ENCODE peak calls at places on chromosomes 16 and 17, in four cellular contexts. X is HCT116, W is K562, E is HepG2. F is an unnamed sample.

GRCh38 chr17:45269912-45270311 is 8.0 kb upstream of the SPATA32 start:
- DNase-seq in X (no peak), E (no peak), W (no peak), F (no peak)

GRCh38 chr16:66668777-66669444 is 27.6 kb downstream of the CMTM4 start:
- DNase-seq in E (no peak), W (no peak), X (no peak), F (no peak)

GRCh38 chr16:50665128-50665878 is 15.8 kb downstream of the SNX20 start:
- DNase-seq in W (peak; percentile 80), X (peak; percentile 41), E (peak; percentile 59), F (peak; percentile 84)

GRCh38 chr17:49610883-49611584 is 35.4 kb downstream of the NXPH3 start:
- DNase-seq in W (no peak), X (no peak), E (peak; percentile 71), F (no peak)

GRCh38 chr17:8685396-8685795 is 54.9 kb upstream of the MYH10 start:
- DNase-seq in X (no peak), E (no peak), W (no peak), F (no peak)

GRCh38 chr16:25371342-25371741 is 113.7 kb upstream of the ZKSCAN2 start:
- DNase-seq in W (no peak), E (no peak), X (no peak), F (no peak)

GRCh38 chr17:58277107-58277506 is 3.6 kb downstream of the MPO start:
- DNase-seq in W (peak; percentile 63), E (no peak), X (peak; percentile 18), F (no peak)

GRCh38 chr16:2595376-2596200 is 57.8 kb downstream of the PDPK1 start:
- DNase-seq in W (no peak), E (no peak), X (no peak), F (no peak)

GRCh38 chr16:65807858-65808257 is 558.6 kb upstream of the CDH5 start:
- DNase-seq in E (no peak), X (no peak), W (no peak), F (no peak)

GRCh38 chr16:69119536-69119935 is 12.9 kb downstream of the CHTF8 start:
- DNase-seq in X (no peak), W (no peak), E (no peak), F (no peak)

GRCh38 chr17:2416010-2416734 is 15.3 kb upstream of the MNT start:
- DNase-seq in X (no peak), W (peak; percentile 74), E (peak; percentile 61), F (peak; percentile 88)

GRCh38 chr16:1146409-1146808 is 6.5 kb upstream of the CACNA1H start:
- DNase-seq in X (no peak), W (peak; percentile 68), E (no peak), F (no peak)

GRCh38 chr17:8185580-8186445 is 4.2 kb downstream of the BORCS6 start:
- DNase-seq in W (peak; percentile 33), X (no peak), E (peak; percentile 65), F (peak; percentile 81)

GRCh38 chr17:64540118-64540776 is 33.5 kb downstream of the CEP95 start:
- DNase-seq in E (peak; percentile 12), X (no peak), W (no peak), F (no peak)

GRCh38 chr16:80174416-80174815 is 366.4 kb upstream of the DYNLRB2 start:
- DNase-seq in E (peak; percentile 41), X (no peak), W (no peak), F (no peak)

GRCh38 chr16:85132456-85133289 is 20.4 kb upstream of the CIBAR2 start:
- DNase-seq in X (no peak), W (no peak), E (no peak), F (no peak)
- TF ChIP-seq ELF1 in X (no peak), W (no peak), E (no peak), F (no peak)

GRCh38 chr17:73643012-73643845 is 1.0 kb downstream of the SDK2 start:
- DNase-seq in X (no peak), W (no peak), E (no peak), F (peak; percentile 85)
- TF ChIP-seq ELF1 in X (no peak), W (no peak), E (no peak), F (no peak)

DNA sequence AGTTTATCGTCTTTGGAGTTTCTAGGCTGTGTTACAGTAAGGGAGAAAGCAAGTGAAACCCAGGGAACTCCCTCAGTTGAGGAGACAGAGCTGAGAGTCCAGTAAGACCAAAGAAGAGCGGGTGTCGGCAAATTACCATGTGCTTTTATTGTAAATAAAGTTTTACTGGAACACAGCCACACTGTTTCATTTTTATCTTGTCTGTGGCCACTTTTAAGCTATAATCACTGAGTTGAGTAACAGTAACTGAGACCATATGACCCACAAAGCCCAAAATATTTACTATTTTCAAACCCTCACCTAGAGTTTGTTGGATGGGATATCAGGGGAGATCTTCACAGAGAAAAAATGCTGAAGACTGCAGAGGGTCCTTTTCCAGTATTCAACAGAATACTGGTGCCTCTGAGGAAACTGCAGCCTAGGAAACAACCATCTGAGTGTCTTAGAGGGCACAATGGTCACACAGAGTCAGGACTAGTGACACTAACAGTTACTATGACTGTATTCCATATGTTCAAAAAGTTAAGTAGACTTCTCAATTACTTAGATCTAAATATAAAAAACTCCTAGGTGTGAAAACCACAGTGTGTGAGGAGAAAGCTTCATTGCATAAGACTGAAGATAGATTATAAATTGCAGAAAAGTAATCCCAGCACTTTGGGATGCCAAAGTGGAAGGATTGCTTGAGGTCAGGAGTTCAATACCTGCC is 351.1 kb upstream of the TBX2 start:
- DNase-seq in E (no peak), X (no peak), W (no peak), F (no peak)
- TF ChIP-seq ELF1 in E (no peak), X (no peak), W (no peak), F (no peak)

DNA sequence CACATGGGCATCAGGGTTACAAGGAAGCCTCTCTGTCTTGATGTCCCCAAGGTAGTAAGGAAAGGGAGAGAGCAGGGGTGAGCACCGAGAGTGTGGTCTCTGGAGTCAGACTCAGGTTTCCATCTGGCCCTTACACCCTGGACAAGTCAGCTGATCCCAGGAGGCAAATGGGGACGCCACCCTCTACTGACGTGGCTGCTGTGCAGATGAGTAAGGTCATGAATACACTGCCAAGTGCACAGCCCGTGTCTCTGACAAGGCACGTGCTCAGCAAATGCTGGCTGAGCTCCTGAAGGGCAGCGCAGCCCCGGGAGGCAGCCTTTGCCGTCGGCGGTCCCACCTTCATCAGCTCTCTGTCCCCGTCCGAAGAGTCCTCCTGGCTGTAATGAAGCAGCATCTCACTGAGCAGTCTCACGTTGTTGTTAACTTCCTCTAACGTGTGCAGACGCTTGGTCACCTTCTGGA is 19.4 kb downstream of the GGA3 start:
- DNase-seq in E (no peak), W (no peak), X (no peak), F (no peak)
- TF ChIP-seq ELF1 in E (no peak), W (no peak), X (no peak), F (no peak)

DNA sequence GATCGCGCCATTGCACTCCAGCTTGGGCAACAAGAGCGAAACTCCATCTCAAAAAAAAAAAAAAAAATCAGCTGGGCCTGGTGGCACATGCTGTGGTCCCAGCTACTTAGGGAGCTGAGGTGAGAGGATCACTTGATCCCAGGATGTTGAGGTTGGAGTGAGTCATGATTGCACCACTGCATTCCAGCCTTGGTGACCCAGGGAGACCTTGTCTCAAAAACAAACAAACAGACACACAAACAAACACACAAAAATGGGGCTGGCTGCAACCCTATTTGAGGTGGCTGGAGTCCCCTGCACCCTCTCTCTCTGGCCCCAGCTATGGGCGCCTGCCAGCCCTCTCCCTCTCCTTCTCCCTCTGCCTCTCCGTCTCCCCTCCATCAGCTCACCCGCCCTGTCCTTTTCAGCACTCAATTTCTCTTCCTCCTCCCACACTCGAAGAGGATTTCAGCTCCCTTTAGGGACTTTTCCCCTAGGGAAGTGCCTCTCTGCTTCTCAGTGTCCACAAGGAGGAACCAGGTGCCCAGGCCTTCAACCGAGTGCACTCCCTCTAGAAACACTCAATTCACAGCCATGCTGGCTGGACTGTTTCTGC is 17.5 kb upstream of the TFAP4 start:
- DNase-seq in W (no peak), E (peak; percentile 88), X (peak; percentile 88), F (peak; percentile 1)
- TF ChIP-seq ELF1 in W (no peak), E (no peak), X (no peak), F (no peak)

DNA sequence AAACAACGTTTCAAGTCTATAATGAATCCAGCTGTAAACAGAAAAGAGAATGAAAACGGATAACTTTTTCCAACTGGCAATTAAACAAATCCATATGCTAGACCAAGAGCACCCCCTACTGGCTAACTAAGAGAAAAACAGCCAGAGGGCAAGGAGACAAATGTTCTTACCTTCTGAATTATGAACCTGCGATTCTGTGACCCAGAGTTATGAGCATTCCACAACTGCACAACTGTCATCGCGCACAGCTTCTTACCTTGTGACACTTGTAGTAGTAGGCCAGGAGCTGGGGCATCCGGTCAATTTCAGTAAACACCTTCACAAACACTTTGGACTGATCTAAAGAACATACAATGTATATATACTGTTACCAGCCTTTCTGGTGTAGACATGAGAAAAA is 18.6 kb downstream of the COG7 start:
- DNase-seq in X (peak; percentile 59), E (peak; percentile 83), W (peak; percentile 58), F (peak; percentile 61)
- TF ChIP-seq ELF1 in X (no peak), E (no peak), W (no peak), F (no peak)

GRCh38 chr17:59547131-59547915 is 18.1 kb upstream of the DHX40 start:
- DNase-seq in X (no peak), W (no peak), E (no peak), F (peak; percentile 87)
- TF ChIP-seq ELF1 in X (no peak), W (no peak), E (no peak), F (no peak)

GRCh38 chr17:42459983-42460300 is 1.3 kb downstream of the ATP6V0A1 start:
- DNase-seq in X (no peak), W (no peak), E (no peak), F (peak; percentile 32)
- TF ChIP-seq ELF1 in X (no peak), W (no peak), E (no peak), F (no peak)

GRCh38 chr17:3666516-3666915 is 1.9 kb downstream of the TAX1BP3 start:
- DNase-seq in E (no peak), W (no peak), X (no peak), F (no peak)

GRCh38 chr17:3669085-3669347 is 404 bp downstream of the EMC6 start:
- DNase-seq in W (no peak), X (no peak), E (no peak), F (no peak)

GRCh38 chr17:3665834-3666233 is 2.5 kb downstream of the TAX1BP3 start:
- DNase-seq in X (no peak), W (no peak), E (no peak), F (no peak)

GRCh38 chr17:3668279-3669084 is at the start of the genes EMC6 and TAX1BP3:
- DNase-seq in W (peak; percentile 97), X (peak; percentile 93), E (peak; percentile 95), F (peak; percentile 99)

GRCh38 chr17:3667366-3668278 is 756 bp downstream of the TAX1BP3 start:
- DNase-seq in W (peak; percentile 51), X (no peak), E (peak; percentile 81), F (peak; percentile 85)
- TF ChIP-seq ELF1 in W (peak; percentile 69), X (no peak), E (peak; percentile 97), F (peak; percentile 99)

F was measured in SK-N-SH.